ENCODE peak calls at places on chromosomes 7 and 10, in ten cellular contexts. P is A549; B is mammary epithelial cell; K is fibroblast of lung; N is CD8-positive, alpha-beta memory T cell; D is left ventricle myocardium inferior; Y is SK-N-SH; U is spleen; V is endodermal cell; T is thoracic aorta. R is an unnamed sample. For H3K4me1, the result is how much of the 10 kb centered on the place peaks cover.

GRCh38 chr7:19284596-19285300 is 139.5 kb upstream of the FERD3L start:
- DNase-seq in K (no peak), B (peak), N (no peak), T (no peak), U (no peak), D (no peak), Y (no peak), P (no peak), V (no peak), R (no peak)

GRCh38 chr10:49502358-49502757 is 36.6 kb downstream of the ERCC6 start:
- DNase-seq in U (no peak), V (no peak), K (peak), P (no peak), T (no peak), D (peak), Y (no peak), B (no peak), N (no peak), R (no peak)

GRCh38 chr7:24715661-24716479 is 41.4 kb downstream of the GSDME start:
- DNase-seq in N (no peak), V (peak), K (peak), P (peak), Y (peak), D (no peak), B (no peak), U (peak), T (no peak), R (no peak)

GRCh38 chr7:17130281-17131059 is 168.0 kb upstream of the AHR start:
- DNase-seq in B (no peak), P (peak), U (no peak), Y (no peak), T (no peak), D (no peak), V (peak), K (peak), N (no peak), R (no peak)

GRCh38 chr7:134890246-134891240 is 95.8 kb upstream of the AGBL3 start:
- DNase-seq in D (peak), B (peak), N (no peak), T (peak), K (peak), Y (peak), U (no peak), V (no peak), P (peak), R (no peak)

GRCh38 chr7:30813466-30813865 is 42.2 kb downstream of the MINDY4 start:
- DNase-seq in Y (no peak), D (peak), N (no peak), U (no peak), P (no peak), V (no peak), B (no peak), T (peak), K (no peak), R (no peak)

GRCh38 chr10:132066186-132066585 is 440 bp downstream of the JAKMIP3 start:
- DNase-seq in B (peak), K (no peak), Y (no peak), U (no peak), P (no peak), D (no peak), N (no peak), V (no peak), T (no peak), R (no peak)

GRCh38 chr10:93198401-93199175 is 124.9 kb downstream of the CYP26A1 start:
- DNase-seq in U (no peak), Y (no peak), P (no peak), K (peak), V (peak), N (no peak), T (no peak), B (peak), D (no peak), R (no peak)

GRCh38 chr7:48708635-48709034 is 215.7 kb upstream of the CDC14C start:
- DNase-seq in P (no peak), K (no peak), Y (no peak), U (no peak), V (peak), B (peak), N (no peak), T (no peak), D (no peak), R (no peak)

GRCh38 chr7:120989571-120990220 is 1.2 kb downstream of the CPED1 start:
- DNase-seq in K (peak), Y (peak), D (peak), U (peak), B (no peak), P (no peak), V (peak), T (no peak), N (no peak), R (no peak)

GRCh38 chr7:147436718-147437117 is 1153.8 kb upstream of the C7orf33 start:
- DNase-seq in T (no peak), B (no peak), N (no peak), D (no peak), Y (no peak), U (no peak), P (no peak), V (no peak), K (no peak), R (no peak)

GRCh38 chr7:44981035-44981706 is 2.4 kb upstream of the MYO1G start:
- DNase-seq in T (no peak), N (no peak), U (peak), V (peak), Y (peak), B (no peak), K (no peak), D (no peak), P (no peak), R (no peak)

GRCh38 chr7:107128748-107129147 is 40.1 kb upstream of the HBP1 start:
- DNase-seq in P (no peak), D (no peak), T (no peak), U (no peak), V (no peak), K (no peak), B (no peak), Y (no peak), N (no peak), R (no peak)

GRCh38 chr7:80357530-80357929 is 154.3 kb downstream of the GNAT3 start:
- DNase-seq in Y (no peak), V (no peak), B (no peak), K (peak), D (no peak), T (no peak), P (no peak), N (no peak), U (no peak), R (no peak)

GRCh38 chr10:121310151-121310711 is 288.0 kb downstream of the FGFR2 start:
- DNase-seq in D (no peak), V (peak), B (peak), Y (peak), P (no peak), U (no peak), N (no peak), T (no peak), K (no peak), R (no peak)

GRCh38 chr10:96740579-96741281 is 20.4 kb upstream of the PIK3AP1 start:
- DNase-seq in U (peak), P (no peak), Y (no peak), V (no peak), K (no peak), D (peak), T (no peak), B (no peak), N (no peak), R (peak)

GRCh38 chr7:19519443-19519977 is 189.3 kb downstream of the POLR1F start:
- DNase-seq in U (no peak), T (no peak), B (peak), P (no peak), K (no peak), Y (no peak), V (no peak), N (no peak), D (peak), R (no peak)

GRCh38 chr10:24174014-24174413 is 34.9 kb upstream of the KIAA1217 start:
- DNase-seq in U (no peak), B (peak), P (no peak), N (no peak), K (no peak), T (no peak), D (no peak), V (no peak), Y (no peak), R (no peak)

GRCh38 chr7:39622609-39623311 is 612 bp upstream of the RALA start:
- DNase-seq in Y (no peak), N (peak), K (no peak), T (no peak), D (no peak), B (no peak), U (no peak), P (no peak), V (no peak), R (no peak)

GRCh38 chr10:130018253-130018652 is 54.2 kb upstream of the EBF3 start:
- DNase-seq in Y (no peak), N (no peak), P (peak), U (no peak), T (no peak), B (no peak), V (peak), D (no peak), K (no peak), R (no peak)

GRCh38 chr7:105890290-105890997 is 14.0 kb upstream of the ATXN7L1 start:
- DNase-seq in N (no peak), P (no peak), K (peak), T (no peak), B (peak), Y (no peak), U (peak), V (no peak), D (no peak), R (no peak)

GRCh38 chr7:24972991-24973390 is 7.0 kb downstream of the OSBPL3 start:
- DNase-seq in B (peak), V (no peak), U (no peak), K (peak), T (no peak), P (no peak), D (no peak), N (no peak), Y (no peak), R (no peak)

GRCh38 chr10:5927306-5927705 is 37.3 kb downstream of the FBH1 start:
- DNase-seq in B (no peak), Y (no peak), D (no peak), K (peak), N (no peak), T (no peak), V (no peak), P (no peak), U (no peak), R (no peak)

GRCh38 chr10:103666751-103667150 is 173.2 kb downstream of the NEURL1 start:
- DNase-seq in K (no peak), V (no peak), N (no peak), Y (no peak), B (no peak), P (no peak), T (no peak), U (no peak), D (no peak), R (no peak)
- H3K4me1 ChIP-seq in K (under half), V (under half), N (under half), Y (under half), B (under half), P (under half), T (under half), U (under half), D (half or more), R (half or more)

DNA sequence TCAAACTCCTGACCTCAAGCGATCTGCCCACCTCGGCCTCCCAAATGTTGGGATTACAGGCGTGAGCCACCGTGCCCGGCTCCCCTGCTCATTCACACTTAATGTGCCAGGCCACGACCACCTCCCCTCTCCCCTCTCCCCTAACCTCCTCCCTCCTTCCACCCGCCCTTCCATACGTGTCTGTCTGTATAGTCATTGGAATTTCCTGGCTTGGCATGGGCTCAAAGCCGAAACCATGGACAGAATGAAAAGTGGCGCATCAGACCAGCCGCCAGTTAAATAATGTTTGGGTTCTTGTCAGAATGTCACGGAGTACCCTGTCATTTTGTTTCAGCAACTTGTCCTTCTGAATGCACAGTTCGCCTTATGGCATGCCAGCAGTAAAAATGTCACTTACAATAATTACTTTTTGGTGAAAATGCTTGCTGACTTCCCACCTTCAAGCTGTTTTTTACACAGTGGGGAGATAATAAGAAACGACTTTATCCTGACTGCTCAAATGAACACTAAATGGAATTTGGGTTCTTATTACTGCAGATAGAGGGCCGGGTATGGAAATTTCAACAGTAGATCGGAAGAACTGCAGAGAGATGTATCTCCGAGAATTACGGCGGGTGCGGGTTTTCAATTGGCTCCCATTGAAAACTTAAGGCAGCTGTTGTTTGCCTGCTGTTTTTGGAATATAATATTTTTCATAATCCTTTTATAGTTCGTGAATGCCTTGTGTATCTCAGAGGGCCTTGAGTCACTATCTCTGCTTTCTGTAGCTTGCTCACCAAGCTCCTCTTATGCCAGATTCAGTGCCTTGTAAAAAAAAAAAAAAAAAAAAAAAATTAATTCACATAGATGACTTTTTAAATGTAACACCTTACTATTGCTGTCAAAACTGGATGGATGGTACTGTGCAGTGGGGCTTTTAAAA is 65.5 kb upstream of the SH2B2 start:
- DNase-seq in T (no peak), D (no peak), N (no peak), V (no peak), U (no peak), K (peak), B (no peak), P (no peak), Y (no peak), R (no peak)
- H3K4me1 ChIP-seq in T (under half), D (under half), N (under half), V (under half), U (under half), K (under half), B (under half), P (under half), Y (under half), R (under half)

GRCh38 chr10:72077275-72077990 is 10.9 kb downstream of the SPOCK2 start:
- DNase-seq in Y (no peak), B (no peak), K (no peak), T (no peak), P (no peak), D (no peak), U (no peak), V (no peak), N (no peak), R (no peak)
- H3K4me1 ChIP-seq in Y (under half), B (under half), K (under half), T (under half), P (under half), D (under half), U (under half), V (under half), N (half or more), R (under half)

GRCh38 chr7:37481154-37481553 is 32.5 kb upstream of the ELMO1 start:
- DNase-seq in K (no peak), U (no peak), T (no peak), P (no peak), N (no peak), D (no peak), Y (no peak), B (no peak), V (no peak), R (no peak)
- H3K4me1 ChIP-seq in K (under half), U (under half), T (under half), P (under half), N (under half), D (under half), Y (under half), B (under half), V (under half), R (under half)

GRCh38 chr10:79243211-79244067 is 103.8 kb upstream of the PPIF start:
- DNase-seq in P (no peak), B (no peak), Y (peak), N (peak), K (no peak), V (peak), D (no peak), U (peak), T (no peak), R (peak)

GRCh38 chr10:79244068-79244442 is 103.2 kb upstream of the PPIF start:
- DNase-seq in D (no peak), U (no peak), T (no peak), V (no peak), K (no peak), N (no peak), Y (no peak), P (no peak), B (no peak), R (no peak)

GRCh38 chr10:79245539-79246208 is 101.6 kb upstream of the PPIF start:
- DNase-seq in B (no peak), Y (no peak), K (no peak), D (no peak), P (no peak), V (no peak), N (no peak), T (no peak), U (no peak), R (no peak)

GRCh38 chr10:79246209-79246581 is 101.1 kb upstream of the PPIF start:
- DNase-seq in P (no peak), Y (no peak), D (peak), K (no peak), U (no peak), V (no peak), B (no peak), N (no peak), T (peak), R (peak)

GRCh38 chr10:79244841-79245504 is 102.3 kb upstream of the PPIF start:
- DNase-seq in N (no peak), U (peak), D (no peak), V (no peak), P (no peak), B (no peak), Y (no peak), K (no peak), T (no peak), R (no peak)
- H3K4me1 ChIP-seq in N (half or more), U (half or more), D (half or more), V (under half), P (under half), B (under half), Y (half or more), K (under half), T (half or more), R (half or more)

GRCh38 chr10:100742067-100742771 is 3.2 kb upstream of the PAX2 start:
- DNase-seq in N (no peak), V (peak), P (no peak), D (no peak), Y (peak), U (no peak), B (no peak), T (no peak), K (no peak), R (no peak)

GRCh38 chr10:100739516-100740368 is 5.6 kb upstream of the PAX2 start:
- DNase-seq in T (no peak), P (peak), D (no peak), N (no peak), Y (peak), K (no peak), B (no peak), U (peak), V (peak), R (no peak)

GRCh38 chr10:100742936-100743335 is 2.4 kb upstream of the PAX2 start:
- DNase-seq in P (no peak), T (no peak), Y (no peak), B (no peak), K (no peak), V (peak), U (no peak), D (no peak), N (no peak), R (no peak)

GRCh38 chr10:100740476-100741341 is 4.7 kb upstream of the PAX2 start:
- DNase-seq in D (no peak), B (no peak), Y (no peak), N (no peak), T (no peak), U (no peak), P (no peak), V (peak), K (no peak), R (no peak)

DNA sequence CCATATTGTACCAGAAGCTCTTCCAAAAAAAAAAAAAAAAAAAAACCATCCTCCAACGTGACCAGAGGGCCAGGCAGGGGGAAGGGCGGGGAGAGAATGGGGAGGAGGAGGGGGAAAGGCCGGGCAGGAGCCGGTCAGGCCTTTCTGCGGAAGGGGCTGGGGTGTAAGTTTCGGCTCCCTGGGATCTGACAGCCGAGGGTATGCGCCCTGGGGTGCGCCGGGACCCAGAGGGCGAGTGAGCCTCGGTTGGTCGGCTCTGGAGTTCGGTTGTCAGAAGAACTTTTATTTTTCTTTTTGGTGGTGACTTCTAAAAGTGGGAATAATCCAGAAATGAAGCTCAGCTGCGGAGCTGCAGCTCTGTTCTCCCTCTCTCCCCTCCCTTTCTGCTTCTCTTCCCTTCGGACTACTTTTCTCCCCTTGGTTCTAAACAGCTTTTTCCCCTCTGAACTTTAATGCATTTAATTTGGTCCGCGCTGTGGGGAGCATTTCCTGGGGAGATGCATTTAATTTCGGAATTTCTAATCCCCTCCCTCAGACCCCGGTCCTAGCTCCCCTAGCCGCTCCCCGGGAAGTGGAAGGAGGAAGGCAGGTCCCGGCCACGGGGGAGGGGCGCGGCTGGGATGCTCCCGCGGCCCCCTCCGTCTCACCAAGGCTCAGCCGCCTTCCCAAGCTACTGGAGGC is 3.9 kb upstream of the PAX2 start:
- DNase-seq in N (no peak), U (no peak), T (no peak), D (no peak), P (no peak), K (no peak), V (peak), B (no peak), Y (no peak), R (no peak)
- H3K4me1 ChIP-seq in N (under half), U (under half), T (under half), D (half or more), P (under half), K (under half), V (under half), B (under half), Y (under half), R (half or more)

DNA sequence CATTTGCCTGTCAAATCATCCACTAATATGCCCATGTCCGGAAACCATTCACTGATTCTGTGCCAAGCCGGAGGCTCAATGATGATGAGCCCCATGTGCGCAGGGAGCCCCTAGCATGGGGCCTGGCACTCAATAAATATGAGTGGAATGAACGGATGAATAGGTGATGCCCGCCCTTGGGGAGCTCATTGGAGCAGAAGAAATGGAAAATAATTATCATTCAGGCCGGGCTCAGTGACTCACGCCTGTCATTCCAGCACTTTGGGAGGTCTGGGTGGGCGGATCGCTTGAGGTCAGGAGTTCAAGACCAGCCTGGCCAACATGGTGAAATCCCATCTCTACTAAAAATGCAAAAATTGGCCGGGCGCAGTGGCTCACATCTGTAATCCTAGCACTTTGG is 11.0 kb downstream of the RHBDD2 start:
- DNase-seq in B (no peak), Y (no peak), U (no peak), T (no peak), D (no peak), V (no peak), N (no peak), P (no peak), K (no peak), R (no peak)
- H3K4me1 ChIP-seq in B (under half), Y (under half), U (under half), T (under half), D (under half), V (under half), N (under half), P (under half), K (under half), R (under half)

DNA sequence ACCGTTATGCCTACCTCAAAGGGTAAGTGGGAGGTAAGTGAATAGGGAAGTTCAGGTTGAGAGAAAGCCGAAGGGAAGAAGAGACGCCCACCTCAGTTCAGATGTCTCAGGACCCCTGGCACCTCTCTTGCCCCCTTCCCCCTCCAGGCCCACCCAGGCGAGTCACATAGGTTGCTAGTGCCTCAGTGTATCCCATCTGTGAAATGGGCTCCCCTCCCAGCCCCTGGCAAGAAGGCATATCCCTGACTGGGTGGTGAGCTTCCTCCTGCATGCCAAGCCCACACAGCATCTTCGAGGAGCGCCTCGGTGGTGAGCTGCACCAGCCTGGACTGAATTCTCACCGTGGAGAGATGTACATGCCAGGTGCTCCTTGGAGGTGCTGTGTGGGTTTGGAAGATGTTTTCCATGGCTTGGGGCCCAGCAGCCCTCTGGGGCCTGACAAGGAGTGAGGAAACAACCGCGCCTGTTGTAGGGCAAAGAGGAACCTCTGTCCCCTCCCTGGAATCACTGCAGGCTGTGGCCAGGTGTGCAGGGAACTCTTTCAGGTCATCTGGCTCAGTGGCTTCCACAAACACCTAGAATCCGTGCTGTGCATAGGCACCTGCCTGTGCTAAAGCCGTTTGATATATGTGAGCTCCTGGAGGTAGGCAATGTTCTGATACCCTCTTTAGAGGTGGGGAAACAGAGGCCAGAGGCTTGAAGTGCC is 45.1 kb downstream of the UNC5B start:
- DNase-seq in K (no peak), Y (no peak), U (no peak), B (no peak), T (no peak), P (no peak), V (no peak), N (no peak), D (no peak), R (no peak)
- H3K4me1 ChIP-seq in K (under half), Y (half or more), U (under half), B (under half), T (under half), P (under half), V (under half), N (under half), D (half or more), R (half or more)